ENCODE peak calls at places on chromosomes 11 and 22, in ten cellular contexts. Q is stomach, R is GM12892, S is HCT116, J is transverse colon, D is sigmoid colon, H is H1, Z is breast epithelium, C is spleen, B is HepG2. E is an unnamed sample.

GRCh38 chr22:37747090-37747714 is 50.4 kb downstream of the TRIOBP start:
- DNase-seq in Z (no peak), D (peak; percentile 84), H (no peak), S (no peak), J (no peak), Q (no peak), B (no peak), R (no peak), C (no peak), E (no peak)

GRCh38 chr11:62108017-62108750 is 15.6 kb upstream of the INCENP start:
- DNase-seq in J (no peak), C (no peak), Q (no peak), B (peak; percentile 65), D (no peak), R (no peak), S (peak; percentile 59), H (peak; percentile 19), Z (no peak), E (no peak)

GRCh38 chr22:26553056-26553752 is 36.7 kb downstream of the TPST2 start:
- DNase-seq in J (no peak), S (no peak), H (no peak), Q (no peak), D (no peak), B (no peak), R (no peak), Z (no peak), C (no peak), E (no peak)

GRCh38 chr22:23909258-23909898 is 15.2 kb downstream of the MIF start:
- DNase-seq in D (no peak), Q (no peak), B (no peak), R (no peak), J (no peak), H (no peak), Z (no peak), S (no peak), C (no peak), E (no peak)

GRCh38 chr11:130801287-130802146 is 114.8 kb downstream of the SNX19 start:
- DNase-seq in D (no peak), S (no peak), Q (no peak), C (no peak), Z (no peak), J (no peak), H (no peak), B (no peak), R (no peak), E (no peak)

GRCh38 chr22:38081941-38082828 is 1.8 kb downstream of the SLC16A8 start:
- DNase-seq in Q (no peak), J (no peak), R (no peak), B (no peak), D (no peak), Z (no peak), H (no peak), C (no peak), S (no peak), E (peak; percentile 66)

GRCh38 chr11:84056696-84057095 is 770.5 kb upstream of the CCDC90B start:
- DNase-seq in S (no peak), R (no peak), J (no peak), H (no peak), C (no peak), D (no peak), Z (no peak), Q (no peak), B (no peak), E (no peak)

GRCh38 chr22:49953680-49954344 is 6.8 kb upstream of the PIM3 start:
- DNase-seq in B (no peak), Z (no peak), Q (no peak), C (no peak), D (no peak), S (no peak), J (no peak), R (no peak), H (no peak), E (no peak)

GRCh38 chr11:35917676-35918075 is 26.2 kb upstream of the LDLRAD3 start:
- DNase-seq in H (no peak), R (no peak), C (no peak), Z (no peak), S (no peak), Q (no peak), J (no peak), B (no peak), D (no peak), E (peak; percentile 18)

GRCh38 chr22:27406389-27406861 is 395.1 kb downstream of the MN1 start:
- DNase-seq in R (no peak), S (no peak), D (no peak), Z (no peak), C (no peak), J (no peak), B (no peak), Q (no peak), H (no peak), E (no peak)

GRCh38 chr11:36540998-36541397 is 26.8 kb upstream of the RAG1 start:
- DNase-seq in J (peak; percentile 51), Q (peak; percentile 49), B (peak; percentile 32), Z (no peak), C (no peak), H (peak; percentile 31), R (peak; percentile 12), D (no peak), S (peak; percentile 38), E (peak; percentile 19)

GRCh38 chr11:92268546-92268945 is 43.9 kb downstream of the FAT3 start:
- DNase-seq in C (no peak), J (no peak), R (no peak), H (no peak), Z (no peak), S (no peak), B (no peak), Q (no peak), D (no peak), E (no peak)

GRCh38 chr22:47539374-47539773 is 776.9 kb downstream of the TBC1D22A start:
- DNase-seq in S (no peak), Z (no peak), D (no peak), Q (no peak), R (no peak), B (no peak), J (no peak), H (no peak), C (no peak), E (no peak)

GRCh38 chr11:61725632-61726280 is 26.7 kb upstream of the MYRF start:
- DNase-seq in B (no peak), S (no peak), C (no peak), J (no peak), D (no peak), R (no peak), Z (no peak), Q (no peak), H (no peak), E (no peak)

GRCh38 chr22:19109198-19110063 is 12.8 kb downstream of the DGCR2 start:
- DNase-seq in J (peak; percentile 52), S (no peak), C (no peak), Q (peak; percentile 68), Z (no peak), R (no peak), D (no peak), H (no peak), B (peak; percentile 79), E (no peak)

GRCh38 chr11:86793307-86793706 is 7.0 kb upstream of the PRSS23 start:
- DNase-seq in Z (no peak), J (no peak), D (no peak), H (no peak), S (no peak), C (no peak), R (no peak), B (no peak), Q (no peak), E (no peak)

GRCh38 chr11:130162733-130163132 is 3.2 kb downstream of the ST14 start:
- DNase-seq in C (no peak), B (no peak), D (no peak), J (peak; percentile 68), R (no peak), Z (no peak), S (no peak), H (no peak), Q (no peak), E (no peak)

GRCh38 chr22:43824724-43825485 is 12.8 kb upstream of the EFCAB6 start:
- DNase-seq in J (no peak), B (no peak), S (no peak), R (no peak), Q (peak; percentile 17), C (no peak), H (no peak), D (no peak), Z (no peak), E (peak; percentile 10)

GRCh38 chr11:122089111-122089510 is 26.9 kb downstream of the BLID start:
- DNase-seq in Z (no peak), Q (no peak), J (no peak), D (no peak), H (no peak), B (no peak), R (no peak), S (no peak), C (no peak), E (no peak)
- TF ChIP-seq POLR2AphosphoS5 in Z (no peak), Q (no peak), J (no peak), D (no peak), H (no peak), B (no peak), R (no peak), S (peak; percentile 8), C (no peak), E (no peak)

GRCh38 chr11:110093407-110094297 is 460 bp downstream of the ZC3H12C start:
- DNase-seq in S (peak; percentile 15), B (peak; percentile 11), H (no peak), D (peak; percentile 81), R (peak; percentile 33), Q (peak; percentile 56), C (peak; percentile 85), J (peak; percentile 61), Z (peak; percentile 52), E (peak; percentile 20)
- TF ChIP-seq POLR2A in S (no peak), B (no peak), H (no peak), D (no peak), R (peak; percentile 80), Q (no peak), C (no peak), J (no peak), Z (no peak), E (peak; percentile 87)

DNA sequence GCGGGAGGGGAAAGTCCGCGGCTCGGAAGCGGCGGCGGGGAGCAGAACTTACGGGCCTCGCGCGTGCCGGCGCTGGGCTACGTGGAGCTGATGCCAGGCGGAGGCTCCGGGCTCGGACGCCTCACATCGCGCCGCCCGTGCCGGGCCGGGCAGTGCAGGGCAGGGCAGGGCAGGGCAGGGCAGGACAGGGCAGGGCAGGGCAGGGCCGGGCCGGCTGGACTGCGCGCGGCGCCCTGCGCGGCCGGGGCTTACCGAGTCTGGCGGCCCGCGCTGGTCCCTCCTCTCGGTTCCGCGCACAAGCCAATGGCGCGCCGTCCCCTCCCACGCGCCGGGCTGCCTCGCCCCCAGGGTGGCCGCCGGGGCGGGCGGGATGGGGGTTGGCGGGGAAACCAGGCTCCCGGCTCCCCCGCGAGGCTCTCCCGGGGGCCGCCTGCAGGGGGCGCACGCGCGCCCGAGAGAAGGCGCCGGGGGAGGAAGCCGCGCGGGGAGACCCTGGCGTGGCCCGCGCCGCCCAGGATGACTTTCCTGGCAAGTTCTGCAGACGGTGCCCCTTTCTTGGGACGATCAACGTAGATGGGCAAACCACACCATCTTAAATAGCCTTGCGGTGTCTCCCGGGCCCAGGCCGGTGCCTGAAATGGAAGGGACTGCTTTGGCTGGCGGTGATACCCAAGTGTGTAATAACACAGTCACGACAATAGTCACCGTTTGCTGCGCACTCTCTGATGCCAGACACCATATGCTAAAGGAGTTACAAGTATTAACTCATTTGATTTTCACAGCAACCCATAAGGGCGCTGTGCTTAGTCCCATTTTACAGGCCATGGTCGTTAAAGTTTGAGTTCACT is at the start of gene TP53I11:
- DNase-seq in S (peak; percentile 48), D (peak; percentile 88), Z (peak; percentile 77), R (peak; percentile 42), B (no peak), Q (peak; percentile 83), H (no peak), J (peak; percentile 87), C (peak; percentile 95), E (peak; percentile 64)
- TF ChIP-seq POLR2AphosphoS5 in S (peak; percentile 69), D (no peak), Z (no peak), R (no peak), B (no peak), Q (no peak), H (no peak), J (peak; percentile 50), C (peak; percentile 81), E (no peak)

GRCh38 chr11:57644748-57645715 is 4.7 kb downstream of the YPEL4 start:
- DNase-seq in C (peak; percentile 92), B (peak; percentile 69), S (peak; percentile 71), Q (peak; percentile 85), R (peak; percentile 76), Z (peak; percentile 85), H (no peak), J (peak; percentile 87), D (peak; percentile 91), E (peak; percentile 70)
- TF ChIP-seq POLR2A in C (no peak), B (no peak), S (no peak), Q (no peak), R (no peak), Z (no peak), H (peak; percentile 72), J (no peak), D (no peak), E (no peak)

E was measured in GM12891.